ENCODE peak calls at places on chromosomes 6 and 20, in eight cellular contexts. B is uterus; S is activated CD8-positive, alpha-beta T cell treated with anti-CD3 and anti-CD28 coated beads for 36 hours; Q is cardiac muscle cell; J is tibial nerve; K is AG04450; H is CD4-positive, alpha-beta T cell; Z is fibroblast of mammary gland. P is an unnamed sample.

GRCh38 chr6:118663993-118664985 is 12.9 kb upstream of the CEP85L start:
- DNase-seq in B (no peak), S (no peak), Q (no peak), J (no peak), K (no peak), H (no peak), Z (no peak), P (peak; percentile 18)

GRCh38 chr6:151263035-151263434 is 23.3 kb downstream of the AKAP12 start:
- DNase-seq in B (no peak), S (no peak), Q (no peak), J (no peak), K (no peak), H (no peak), Z (no peak), P (no peak)

GRCh38 chr6:133980168-133980567 is 27.1 kb downstream of the TBPL1 start:
- DNase-seq in B (no peak), S (no peak), Q (no peak), J (no peak), K (no peak), H (no peak), Z (no peak), P (no peak)

GRCh38 chr6:143884161-143884560 is 19.9 kb downstream of the ZC2HC1B start:
- DNase-seq in B (no peak), S (no peak), Q (no peak), J (no peak), K (no peak), H (no peak), Z (peak; percentile 64), P (no peak)

GRCh38 chr6:142444800-142445405 is 143.1 kb downstream of the ADGRG6 start:
- DNase-seq in B (no peak), S (no peak), Q (no peak), J (no peak), K (no peak), H (no peak), Z (peak; percentile 8), P (no peak)

GRCh38 chr6:39009476-39009875 is 39.1 kb upstream of the GLP1R start:
- DNase-seq in B (no peak), S (no peak), Q (no peak), J (no peak), K (no peak), H (no peak), Z (no peak), P (no peak)

GRCh38 chr6:37546141-37546871 is 46.6 kb upstream of the CCDC167 start:
- DNase-seq in B (no peak), S (no peak), Q (peak; percentile 44), J (no peak), K (no peak), H (no peak), Z (no peak), P (no peak)

GRCh38 chr6:157135691-157136090 is 187.6 kb downstream of the TMEM242 start:
- DNase-seq in B (no peak), S (no peak), Q (no peak), J (no peak), K (no peak), H (no peak), Z (peak; percentile 31), P (no peak)

GRCh38 chr6:13355043-13355945 is 27.0 kb upstream of the TBC1D7 start:
- DNase-seq in B (no peak), S (peak; percentile 58), Q (no peak), J (no peak), K (peak; percentile 95), H (no peak), Z (peak; percentile 91), P (no peak)

GRCh38 chr20:21862224-21862927 is 156.9 kb downstream of the PAX1 start:
- DNase-seq in B (no peak), S (no peak), Q (no peak), J (no peak), K (no peak), H (no peak), Z (no peak), P (no peak)

GRCh38 chr6:121482004-121482693 is 46.7 kb downstream of the GJA1 start:
- DNase-seq in B (no peak), S (no peak), Q (no peak), J (no peak), K (peak; percentile 54), H (no peak), Z (peak; percentile 67), P (no peak)

GRCh38 chr6:106547961-106548453 is 81.3 kb downstream of the RTN4IP1 start:
- DNase-seq in B (no peak), S (peak; percentile 43), Q (peak; percentile 33), J (no peak), K (peak; percentile 72), H (no peak), Z (peak; percentile 88), P (no peak)

GRCh38 chr20:63016514-63017075 is 9.8 kb upstream of the BHLHE23 start:
- DNase-seq in B (no peak), S (no peak), Q (no peak), J (no peak), K (no peak), H (no peak), Z (no peak), P (no peak)

GRCh38 chr6:142372348-142372747 is 70.5 kb downstream of the ADGRG6 start:
- DNase-seq in B (no peak), S (no peak), Q (no peak), J (no peak), K (no peak), H (no peak), Z (peak; percentile 7), P (no peak)

GRCh38 chr6:137977814-137978213 is 110.8 kb downstream of the TNFAIP3 start:
- DNase-seq in B (no peak), S (no peak), Q (no peak), J (no peak), K (no peak), H (no peak), Z (peak; percentile 20), P (no peak)

GRCh38 chr20:41499961-41500725 is 118.0 kb downstream of the CHD6 start:
- DNase-seq in B (no peak), S (no peak), Q (no peak), J (no peak), K (no peak), H (no peak), Z (no peak), P (no peak)

GRCh38 chr6:34517966-34518365 is 38.2 kb downstream of the SPDEF start:
- DNase-seq in B (no peak), S (no peak), Q (no peak), J (no peak), K (no peak), H (no peak), Z (no peak), P (no peak)

GRCh38 chr6:2021713-2022125 is 223.7 kb downstream of the GMDS start:
- DNase-seq in B (peak; percentile 20), S (no peak), Q (no peak), J (peak; percentile 66), K (peak; percentile 58), H (no peak), Z (peak; percentile 82), P (no peak)

GRCh38 chr20:53949319-53949839 is 121.0 kb downstream of the BCAS1 start:
- DNase-seq in B (no peak), S (peak; percentile 89), Q (no peak), J (no peak), K (no peak), H (peak; percentile 59), Z (peak; percentile 95), P (peak; percentile 40)

GRCh38 chr6:13453172-13453552 is 34.2 kb downstream of the GFOD1 start:
- DNase-seq in B (no peak), S (no peak), Q (no peak), J (no peak), K (no peak), H (no peak), Z (no peak), P (no peak)

GRCh38 chr20:5397418-5397817 is 80.7 kb upstream of the PROKR2 start:
- DNase-seq in B (no peak), S (no peak), Q (no peak), J (no peak), K (no peak), H (no peak), Z (no peak), P (no peak)

GRCh38 chr6:141169419-141169818 is 963.3 kb upstream of the GJE1 start:
- DNase-seq in B (no peak), S (no peak), Q (peak; percentile 22), J (no peak), K (peak; percentile 43), H (no peak), Z (peak; percentile 86), P (no peak)

DNA sequence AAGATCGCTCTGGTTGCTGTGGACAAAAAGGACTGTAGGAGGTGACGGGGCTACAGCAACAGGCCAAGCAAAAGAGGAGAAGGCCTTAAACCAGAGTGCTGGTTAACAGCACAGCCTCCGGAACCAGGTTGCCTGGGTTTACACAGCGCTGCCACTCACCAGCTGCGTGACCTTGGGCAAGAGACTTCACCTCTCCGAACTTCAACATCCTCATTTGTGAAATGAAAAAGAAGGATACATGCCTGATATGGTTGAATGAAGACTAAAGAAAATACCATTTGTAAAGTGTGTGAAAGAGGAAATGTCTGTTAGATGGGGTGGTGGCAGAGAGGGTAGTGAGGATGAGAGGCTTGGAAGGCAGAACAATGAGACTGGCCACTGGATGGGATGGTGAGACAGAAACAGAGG is 44.9 kb downstream of the PREX1 start:
- DNase-seq in B (no peak), S (no peak), Q (no peak), J (no peak), K (no peak), H (no peak), Z (no peak), P (no peak)
- TF ChIP-seq CTCF in B (no peak), S (no peak), Q (no peak), J (no peak), K (no peak), H (no peak), Z (no peak), P (no peak)

DNA sequence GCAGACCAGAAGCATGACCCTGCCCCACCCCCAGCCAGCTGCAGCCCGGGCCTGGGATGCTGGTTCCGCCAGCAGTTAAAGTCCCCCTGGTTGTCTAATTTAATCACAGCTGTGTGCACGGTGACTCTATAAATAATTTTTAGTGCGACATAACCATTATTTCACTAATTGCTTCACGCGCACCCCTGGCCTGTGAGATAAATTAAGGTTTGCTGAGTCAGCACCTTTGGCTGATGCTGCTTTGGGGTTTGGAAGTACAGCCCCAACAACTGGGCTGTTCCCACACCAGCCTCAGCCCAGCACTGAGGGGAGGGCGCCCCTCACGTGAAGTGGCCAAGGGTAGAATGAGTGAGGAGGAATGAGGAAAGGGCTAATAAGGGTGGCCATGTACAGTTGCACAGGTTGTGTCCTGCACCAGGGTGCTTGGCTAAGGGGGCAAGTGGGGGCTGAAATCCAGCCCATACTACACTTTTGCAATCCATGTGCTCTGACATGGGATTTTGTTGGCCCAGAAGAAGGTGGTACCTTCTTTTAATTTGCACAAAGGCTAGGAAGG is 26.2 kb upstream of the CDH22 start:
- DNase-seq in B (no peak), S (no peak), Q (no peak), J (no peak), K (no peak), H (no peak), Z (no peak), P (no peak)
- TF ChIP-seq CTCF in B (no peak), S (no peak), Q (no peak), J (no peak), K (no peak), H (no peak), Z (no peak), P (no peak)

GRCh38 chr6:169445227-169445626 is 191.6 kb upstream of the THBS2 start:
- DNase-seq in B (no peak), S (no peak), Q (no peak), J (no peak), K (no peak), H (no peak), Z (no peak), P (no peak)
- TF ChIP-seq CTCF in B (no peak), S (no peak), Q (peak; percentile 11), J (no peak), K (peak; percentile 16), H (no peak), Z (peak; percentile 11), P (no peak)

GRCh38 chr6:47310131-47310480 is 401 bp upstream of the TNFRSF21 start:
- DNase-seq in B (no peak), S (no peak), Q (no peak), J (no peak), K (no peak), H (no peak), Z (no peak), P (no peak)
- TF ChIP-seq CTCF in B (no peak), S (peak; percentile 24), Q (no peak), J (no peak), K (no peak), H (no peak), Z (no peak), P (no peak)